ENCODE peak calls at places on chromosomes 11 and 22, in ten cellular contexts. V is body of pancreas, T is endothelial cell of umbilical vein, L is PC-9, A is endodermal cell, Q is upper lobe of left lung, W is cardiac muscle cell, P is tibial nerve, G is GM23248, D is ovary. E is an unnamed sample.

GRCh38 chr11:27388869-27389268 is 25.9 kb upstream of the CCDC34 start:
- DNase-seq in V (no peak), T (no peak), L (no peak), A (no peak), Q (no peak), W (no peak), P (no peak), G (no peak), D (no peak), E (no peak)

GRCh38 chr11:13777341-13777985 is 109.0 kb downstream of the FAR1 start:
- DNase-seq in V (no peak), T (no peak), L (no peak), A (peak; percentile 84), Q (no peak), W (no peak), P (no peak), G (no peak), D (no peak), E (no peak)

GRCh38 chr11:43959321-43959995 is 17.0 kb downstream of the C11orf96 start:
- DNase-seq in V (no peak), T (no peak), L (no peak), A (no peak), Q (no peak), W (no peak), P (no peak), G (no peak), D (no peak), E (peak; percentile 52)

GRCh38 chr11:29318134-29318845 is 698.5 kb downstream of the KCNA4 start:
- DNase-seq in V (no peak), T (no peak), L (no peak), A (no peak), Q (no peak), W (no peak), P (no peak), G (peak; percentile 60), D (no peak), E (no peak)

GRCh38 chr22:33321466-33321865 is 263.3 kb upstream of the SYN3 start:
- DNase-seq in V (no peak), T (no peak), L (no peak), A (no peak), Q (no peak), W (no peak), P (no peak), G (no peak), D (no peak), E (no peak)

GRCh38 chr22:45678961-45679912 is 7.6 kb downstream of the ATXN10 start:
- DNase-seq in V (no peak), T (no peak), L (no peak), A (no peak), Q (no peak), W (no peak), P (no peak), G (peak; percentile 88), D (no peak), E (no peak)

GRCh38 chr22:40853330-40853729 is 3.1 kb downstream of the ST13 start:
- DNase-seq in V (no peak), T (no peak), L (no peak), A (no peak), Q (no peak), W (no peak), P (no peak), G (peak; percentile 11), D (no peak), E (no peak)

GRCh38 chr11:16809901-16810668 is 71.6 kb downstream of the C11orf58 start:
- DNase-seq in V (peak; percentile 70), T (peak; percentile 65), L (peak; percentile 48), A (no peak), Q (peak; percentile 40), W (no peak), P (no peak), G (peak; percentile 79), D (no peak), E (peak; percentile 47)

GRCh38 chr11:67558084-67558772 is 25.4 kb upstream of the GSTP1 start:
- DNase-seq in V (no peak), T (peak; percentile 16), L (no peak), A (no peak), Q (peak; percentile 71), W (no peak), P (no peak), G (peak; percentile 34), D (no peak), E (peak; percentile 79)

GRCh38 chr11:74185695-74186094 is 14.6 kb downstream of the PPME1 start:
- DNase-seq in V (no peak), T (no peak), L (peak; percentile 56), A (no peak), Q (no peak), W (no peak), P (no peak), G (peak; percentile 23), D (no peak), E (no peak)

GRCh38 chr11:76236092-76237026 is 30.1 kb upstream of the WNT11 start:
- DNase-seq in V (peak; percentile 57), T (no peak), L (peak; percentile 58), A (peak; percentile 90), Q (peak; percentile 59), W (peak; percentile 81), P (no peak), G (peak; percentile 85), D (no peak), E (peak; percentile 21)

GRCh38 chr11:35747638-35748037 is 85.1 kb downstream of the TRIM44 start:
- DNase-seq in V (peak; percentile 56), T (no peak), L (no peak), A (no peak), Q (no peak), W (no peak), P (no peak), G (no peak), D (no peak), E (no peak)

GRCh38 chr11:64872790-64873488 is 5.5 kb downstream of the EHD1 start:
- DNase-seq in V (no peak), T (no peak), L (no peak), A (no peak), Q (no peak), W (no peak), P (no peak), G (no peak), D (no peak), E (no peak)

GRCh38 chr22:42994917-42995562 is 19.9 kb downstream of the PACSIN2 start:
- DNase-seq in V (peak; percentile 94), T (peak; percentile 66), L (peak; percentile 99), A (no peak), Q (peak; percentile 83), W (peak; percentile 37), P (no peak), G (peak; percentile 95), D (no peak), E (peak; percentile 92)

DNA sequence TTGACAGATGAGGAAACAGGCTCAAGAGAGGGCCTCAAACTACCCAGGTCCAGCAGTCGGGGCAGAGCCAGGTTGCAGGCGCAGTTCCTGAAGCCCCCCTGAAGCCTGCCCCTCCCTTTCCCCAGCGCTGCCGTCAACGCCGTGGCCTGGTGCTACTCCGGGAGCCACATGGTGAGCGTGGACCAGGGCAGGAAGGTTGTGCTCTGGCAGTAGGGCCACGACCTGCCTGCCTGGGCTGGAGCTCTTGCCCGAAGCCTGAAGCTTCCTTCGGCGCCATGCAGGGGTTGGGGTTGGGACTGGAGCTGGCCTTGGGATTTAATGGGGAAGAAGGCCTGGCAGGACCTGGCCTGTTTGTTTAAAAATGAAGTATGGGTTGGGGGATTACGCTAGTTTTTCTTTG is 15.0 kb downstream of the ATG16L2 start:
- DNase-seq in V (no peak), T (no peak), L (no peak), A (peak; percentile 43), Q (no peak), W (no peak), P (no peak), G (no peak), D (peak; percentile 24), E (no peak)
- H3K36me3 ChIP-seq in V (no peaks in the 10 kb centered on the region), T (no peaks in the 10 kb centered on the region), L (no peaks in the 10 kb centered on the region), A (no peaks in the 10 kb centered on the region), Q (no peaks in the 10 kb centered on the region), W (no peaks in the 10 kb centered on the region), P (peaks cover 50% of the 10 kb centered on the region), G (no peaks in the 10 kb centered on the region), D (no peaks in the 10 kb centered on the region), E (peaks cover 7% of the 10 kb centered on the region)

GRCh38 chr11:86812981-86813380 is 12.6 kb downstream of the PRSS23 start:
- DNase-seq in V (no peak), T (no peak), L (no peak), A (no peak), Q (no peak), W (no peak), P (no peak), G (no peak), D (no peak), E (no peak)

GRCh38 chr11:86818466-86819282 is 18.3 kb downstream of the PRSS23 start:
- DNase-seq in V (peak; percentile 33), T (peak; percentile 84), L (peak; percentile 77), A (no peak), Q (no peak), W (peak; percentile 79), P (no peak), G (peak; percentile 90), D (no peak), E (no peak)

GRCh38 chr11:86814775-86815174 is 14.4 kb downstream of the PRSS23 start:
- DNase-seq in V (no peak), T (peak; percentile 46), L (peak; percentile 30), A (no peak), Q (no peak), W (no peak), P (no peak), G (peak; percentile 36), D (no peak), E (no peak)

GRCh38 chr11:86815726-86816125 is 15.4 kb downstream of the PRSS23 start:
- DNase-seq in V (no peak), T (no peak), L (no peak), A (no peak), Q (no peak), W (no peak), P (no peak), G (no peak), D (no peak), E (no peak)

GRCh38 chr11:86816251-86816726 is 15.9 kb downstream of the PRSS23 start:
- DNase-seq in V (no peak), T (peak; percentile 93), L (peak; percentile 32), A (no peak), Q (no peak), W (peak; percentile 36), P (no peak), G (peak; percentile 31), D (no peak), E (no peak)
- H3K27ac ChIP-seq in V (no peak overlapping the region), T (peak overlapping the region; percentile 77), L (no peak overlapping the region), A (no peak overlapping the region), Q (no peak overlapping the region), W (peak overlapping the region; percentile 41), P (no peak overlapping the region), G (no peak overlapping the region), D (no peak overlapping the region), E (peak overlapping the region; percentile 80)

GRCh38 chr22:19349778-19350475 is 58.4 kb upstream of the CLTCL1 start:
- DNase-seq in V (no peak), T (no peak), L (no peak), A (no peak), Q (no peak), W (no peak), P (no peak), G (no peak), D (no peak), E (peak; percentile 21)
- H3K36me3 ChIP-seq in V (peaks cover 27% of the 10 kb centered on the region), T (peaks cover 23% of the 10 kb centered on the region), L (no peaks in the 10 kb centered on the region), A (peaks cover 84% of the 10 kb centered on the region), Q (peaks cover 35% of the 10 kb centered on the region), W (peaks cover 41% of the 10 kb centered on the region), P (peaks cover 100% of the 10 kb centered on the region), G (peaks cover 31% of the 10 kb centered on the region), D (peaks cover 2% of the 10 kb centered on the region), E (peaks cover 85% of the 10 kb centered on the region)

DNA sequence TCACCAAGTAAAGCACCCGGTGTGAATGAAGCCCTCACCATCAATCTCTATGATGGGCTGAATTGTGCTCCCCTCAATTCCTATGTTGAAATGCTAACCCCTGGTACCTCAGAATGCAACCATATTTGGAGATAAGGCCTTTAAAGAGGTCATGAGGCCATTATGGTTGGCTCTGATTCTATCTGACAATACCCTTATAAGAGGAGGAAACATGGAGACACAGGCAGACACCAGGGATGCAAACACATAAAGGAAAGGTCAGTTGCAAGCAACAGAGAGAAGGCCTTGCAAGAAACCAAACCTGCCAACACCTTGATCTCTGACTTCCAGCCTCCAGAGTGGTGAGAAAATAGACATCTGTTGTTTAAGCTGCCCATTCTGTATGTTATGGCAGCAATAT is 13.3 kb upstream of the ZNF280A start:
- DNase-seq in V (no peak), T (no peak), L (no peak), A (no peak), Q (no peak), W (no peak), P (no peak), G (no peak), D (no peak), E (no peak)
- H3K27ac ChIP-seq in V (no peak overlapping the region), T (no peak overlapping the region), L (no peak overlapping the region), A (no peak overlapping the region), Q (no peak overlapping the region), W (no peak overlapping the region), P (no peak overlapping the region), G (no peak overlapping the region), D (no peak overlapping the region), E (no peak overlapping the region)

E was measured in ascending aorta.